ENCODE peak calls at places on chromosomes 2 and 18, in six cellular contexts. R is GM10248; W is small intestine; N is T-helper 2 cell; Z is stimulated activated CD4-positive, alpha-beta T cell treated with anti-CD3 and anti-CD28 coated beads, TNF-alpha, amount 100 ng/mL, for 4 hours; M is choroid plexus epithelial cell. F is an unnamed sample.

GRCh38 chr2:43158259-43158880 is 68.0 kb downstream of the ZFP36L2 start:
- DNase-seq in R (no peak), W (peak), N (peak), Z (no peak), M (peak), F (no peak)

GRCh38 chr2:233439191-233439590 is 84.9 kb downstream of the DGKD start:
- DNase-seq in R (no peak), W (no peak), N (no peak), Z (no peak), M (peak), F (no peak)

GRCh38 chr2:234828382-234829073 is 123.3 kb upstream of the SH3BP4 start:
- DNase-seq in R (no peak), W (peak), N (no peak), Z (no peak), M (no peak), F (no peak)

GRCh38 chr2:215531284-215531683 is 95.4 kb upstream of the FN1 start:
- DNase-seq in R (no peak), W (no peak), N (no peak), Z (no peak), M (peak), F (no peak)

GRCh38 chr2:240435955-240436625 is 627 bp downstream of the GPC1 start:
- DNase-seq in R (no peak), W (no peak), N (no peak), Z (no peak), M (peak), F (peak)

GRCh38 chr18:46727177-46727576 is 29.7 kb downstream of the ST8SIA5 start:
- DNase-seq in R (no peak), W (no peak), N (no peak), Z (no peak), M (no peak), F (no peak)

GRCh38 chr2:72993147-72993546 is 75.8 kb downstream of the EMX1 start:
- DNase-seq in R (peak), W (peak), N (no peak), Z (peak), M (peak), F (peak)

GRCh38 chr2:105834931-105835330 is 90.2 kb downstream of the NCK2 start:
- DNase-seq in R (no peak), W (no peak), N (no peak), Z (no peak), M (no peak), F (no peak)

GRCh38 chr2:85682378-85682777 is 11.8 kb upstream of the GNLY start:
- DNase-seq in R (no peak), W (no peak), N (no peak), Z (no peak), M (no peak), F (no peak)

GRCh38 chr18:50401888-50402287 is 27.0 kb downstream of the SKA1 start:
- DNase-seq in R (no peak), W (peak), N (no peak), Z (no peak), M (peak), F (no peak)

GRCh38 chr2:74391580-74392448 is 11.7 kb upstream of the DCTN1 start:
- DNase-seq in R (peak), W (peak), N (peak), Z (peak), M (peak), F (peak)

GRCh38 chr2:64595397-64596160 is 58.1 kb downstream of the SERTAD2 start:
- DNase-seq in R (no peak), W (peak), N (no peak), Z (no peak), M (peak), F (no peak)

GRCh38 chr2:95122197-95122551 is 566 bp upstream of the MRPS5 start:
- DNase-seq in R (no peak), W (no peak), N (no peak), Z (no peak), M (no peak), F (no peak)

GRCh38 chr2:29304399-29304798 is 189.2 kb downstream of the CLIP4 start:
- DNase-seq in R (no peak), W (no peak), N (no peak), Z (no peak), M (peak), F (no peak)

GRCh38 chr2:206316141-206316540 is 41.7 kb downstream of the ZDBF2 start:
- DNase-seq in R (no peak), W (no peak), N (no peak), Z (no peak), M (no peak), F (no peak)

GRCh38 chr2:27714053-27714452 is 50.4 kb downstream of the SLC4A1AP start:
- DNase-seq in R (no peak), W (no peak), N (no peak), Z (no peak), M (no peak), F (no peak)

GRCh38 chr2:85905187-85905666 is 16.4 kb upstream of the ST3GAL5 start:
- DNase-seq in R (no peak), W (no peak), N (no peak), Z (no peak), M (peak), F (no peak)

GRCh38 chr2:219331560-219332213 is 857 bp downstream of the RESP18 start:
- DNase-seq in R (no peak), W (peak), N (no peak), Z (no peak), M (peak), F (no peak)

GRCh38 chr2:8684885-8685696 is 3.2 kb downstream of the ID2 start:
- DNase-seq in R (no peak), W (peak), N (peak), Z (no peak), M (peak), F (peak)

GRCh38 chr18:58223717-58224424 is 179.8 kb downstream of the NEDD4L start:
- DNase-seq in R (no peak), W (peak), N (no peak), Z (no peak), M (peak), F (no peak)

GRCh38 chr2:190855245-190855644 is 25.4 kb upstream of the GLS start:
- DNase-seq in R (no peak), W (no peak), N (no peak), Z (no peak), M (no peak), F (no peak)

GRCh38 chr2:48278590-48278989 is 251.4 kb upstream of the STON1 start:
- DNase-seq in R (no peak), W (no peak), N (no peak), Z (no peak), M (peak), F (no peak)

GRCh38 chr2:224563537-224563936 is 21.6 kb downstream of the CUL3 start:
- DNase-seq in R (no peak), W (no peak), N (no peak), Z (no peak), M (no peak), F (no peak)

GRCh38 chr18:24831871-24832665 is 371.6 kb downstream of the HRH4 start:
- DNase-seq in R (no peak), W (no peak), N (no peak), Z (no peak), M (no peak), F (no peak)

GRCh38 chr2:70632388-70632787 is 78.8 kb upstream of the TGFA start:
- DNase-seq in R (no peak), W (no peak), N (no peak), Z (no peak), M (no peak), F (no peak)

GRCh38 chr2:164717000-164717597 is 95.8 kb upstream of the GRB14 start:
- DNase-seq in R (no peak), W (peak), N (no peak), Z (no peak), M (peak), F (no peak)

GRCh38 chr2:42969231-42970150 is 177.1 kb upstream of the HAAO start:
- DNase-seq in R (no peak), W (no peak), N (no peak), Z (no peak), M (peak), F (no peak)

GRCh38 chr2:101733257-101733993 is 35.9 kb downstream of the MAP4K4 start:
- DNase-seq in R (no peak), W (no peak), N (no peak), Z (no peak), M (no peak), F (no peak)

GRCh38 chr2:42095923-42096408 is 48.1 kb downstream of the PKDCC start:
- DNase-seq in R (peak), W (peak), N (peak), Z (peak), M (peak), F (peak)

GRCh38 chr18:8912348-8913057 is 190.0 kb upstream of the NDUFV2 start:
- DNase-seq in R (peak), W (peak), N (no peak), Z (no peak), M (no peak), F (peak)

GRCh38 chr2:101473911-101474751 is 781 bp downstream of the RFX8 start:
- DNase-seq in R (no peak), W (no peak), N (peak), Z (no peak), M (peak), F (peak)

GRCh38 chr2:72141032-72141645 is 6.5 kb downstream of the CYP26B1 start:
- DNase-seq in R (no peak), W (no peak), N (no peak), Z (no peak), M (no peak), F (no peak)

GRCh38 chr2:109632158-109632789 is 18.1 kb downstream of the SOWAHC start:
- DNase-seq in R (no peak), W (no peak), N (no peak), Z (no peak), M (no peak), F (no peak)

GRCh38 chr18:21051615-21052014 is 60.0 kb downstream of the ROCK1 start:
- DNase-seq in R (no peak), W (no peak), N (no peak), Z (no peak), M (no peak), F (no peak)

GRCh38 chr18:48923746-48924580 is 26.8 kb downstream of the SMAD7 start:
- DNase-seq in R (peak), W (peak), N (no peak), Z (no peak), M (peak), F (no peak)